ENCODE peak calls at places on chromosomes 12 and 14, in five cellular contexts. C is HEK293T, W is H1, Q is HepG2, J is GM12878. H is an unnamed sample.

GRCh38 chr14:49303952-49304516 is 282.1 kb downstream of the RPS29 start:
- DNase-seq in C (peak), W (no peak), Q (no peak), J (no peak), H (peak)

GRCh38 chr12:42590324-42590934 is 883 bp upstream of the PRICKLE1 start:
- DNase-seq in C (no peak), W (no peak), Q (no peak), J (no peak), H (no peak)

GRCh38 chr14:96083667-96084320 is 44.6 kb downstream of the C14orf132 start:
- DNase-seq in C (no peak), W (no peak), Q (no peak), J (no peak), H (no peak)

GRCh38 chr14:31829256-31829923 is 247.7 kb upstream of the ARHGAP5 start:
- DNase-seq in C (no peak), W (no peak), Q (no peak), J (no peak), H (no peak)

GRCh38 chr12:56953314-56953713 is 4.1 kb downstream of the RDH16 start:
- DNase-seq in C (no peak), W (no peak), Q (no peak), J (no peak), H (no peak)

GRCh38 chr12:52210186-52210924 is 18.5 kb upstream of the KRT80 start:
- DNase-seq in C (no peak), W (no peak), Q (no peak), J (no peak), H (no peak)

GRCh38 chr14:77849711-77850110 is 49.8 kb downstream of the ADCK1 start:
- DNase-seq in C (no peak), W (no peak), Q (no peak), J (no peak), H (no peak)

GRCh38 chr14:105020815-105021655 is at the start of gene CDCA4:
- DNase-seq in C (peak), W (peak), Q (peak), J (peak), H (peak)

GRCh38 chr12:130137141-130138018 is 24.9 kb upstream of the FZD10 start:
- DNase-seq in C (no peak), W (peak), Q (no peak), J (no peak), H (no peak)

GRCh38 chr12:113467154-113467513 is 4.5 kb downstream of the LHX5 start:
- DNase-seq in C (no peak), W (no peak), Q (no peak), J (no peak), H (no peak)

GRCh38 chr14:99426796-99427346 is 53.8 kb downstream of the SETD3 start:
- DNase-seq in C (no peak), W (no peak), Q (no peak), J (no peak), H (no peak)

GRCh38 chr12:6735448-6736191 is 11.8 kb downstream of the COPS7A start:
- DNase-seq in C (peak), W (no peak), Q (peak), J (no peak), H (peak)

GRCh38 chr12:66647034-66647691 is 31.7 kb downstream of the GRIP1 start:
- DNase-seq in C (no peak), W (no peak), Q (no peak), J (no peak), H (no peak)

GRCh38 chr12:71661977-71662522 is 1.6 kb downstream of the ZFC3H1 start:
- DNase-seq in C (no peak), W (no peak), Q (no peak), J (no peak), H (no peak)

GRCh38 chr14:22791302-22791701 is 23.9 kb downstream of the SLC7A7 start:
- DNase-seq in C (no peak), W (no peak), Q (no peak), J (no peak), H (no peak)

GRCh38 chr12:3580071-3580749 is 89.2 kb downstream of the PRMT8 start:
- DNase-seq in C (no peak), W (no peak), Q (no peak), J (no peak), H (no peak)

GRCh38 chr12:57191410-57191809 is 25.2 kb upstream of the NXPH4 start:
- DNase-seq in C (no peak), W (no peak), Q (no peak), J (no peak), H (no peak)

GRCh38 chr12:50507474-50507838 is 2.7 kb downstream of the DIP2B start:
- DNase-seq in C (no peak), W (no peak), Q (no peak), J (no peak), H (no peak)

GRCh38 chr12:50506753-50507473 is 2.1 kb downstream of the DIP2B start:
- DNase-seq in C (no peak), W (no peak), Q (no peak), J (no peak), H (no peak)

GRCh38 chr12:50505386-50505827 is 622 bp downstream of the DIP2B start:
- DNase-seq in C (no peak), W (no peak), Q (no peak), J (no peak), H (no peak)

GRCh38 chr12:50504798-50505385 is at the start of gene DIP2B:
- DNase-seq in C (peak), W (peak), Q (peak), J (peak), H (peak)

GRCh38 chr12:50505945-50506344 is 1.2 kb downstream of the DIP2B start:
- DNase-seq in C (no peak), W (no peak), Q (no peak), J (no peak), H (no peak)
- TF ChIP-seq SUZ12 in C (no peak), W (no peak), Q (no peak), J (no peak), H (no peak)

GRCh38 chr14:61365667-61366194 is 44.4 kb downstream of the PRKCH start:
- DNase-seq in C (no peak), W (no peak), Q (no peak), J (no peak), H (no peak)
- TF ChIP-seq SUZ12 in C (no peak), W (no peak), Q (no peak), J (no peak), H (no peak)

GRCh38 chr14:51328942-51329350 is 88.9 kb downstream of the TMX1 start:
- DNase-seq in C (no peak), W (no peak), Q (no peak), J (no peak), H (no peak)

GRCh38 chr14:51328089-51328941 is 88.3 kb downstream of the TMX1 start:
- DNase-seq in C (no peak), W (no peak), Q (no peak), J (no peak), H (no peak)

GRCh38 chr14:51323492-51323891 is 83.4 kb downstream of the TMX1 start:
- DNase-seq in C (no peak), W (no peak), Q (no peak), J (peak), H (no peak)

GRCh38 chr14:51331651-51332367 is 91.8 kb downstream of the TMX1 start:
- DNase-seq in C (no peak), W (no peak), Q (no peak), J (no peak), H (no peak)

DNA sequence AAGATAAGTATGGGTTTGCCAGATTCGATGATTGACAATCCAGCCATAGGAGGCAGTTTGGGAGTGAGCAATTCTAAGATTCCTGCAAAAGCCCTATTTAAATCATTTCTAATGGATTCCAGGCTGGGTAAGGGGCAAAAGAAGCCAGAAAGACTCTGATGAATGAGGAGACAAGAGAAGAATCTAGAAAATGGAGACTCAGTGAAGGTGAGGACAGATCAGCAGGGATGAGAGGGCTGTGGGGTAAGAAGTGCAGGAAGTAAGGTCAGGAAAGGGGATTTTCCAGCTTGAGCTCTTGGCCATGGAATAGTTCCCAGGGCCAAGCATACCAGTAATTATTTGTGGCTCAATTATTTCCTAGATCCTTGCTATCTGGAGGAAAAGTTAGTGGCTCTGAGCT is 87.3 kb downstream of the TMX1 start:
- DNase-seq in C (no peak), W (no peak), Q (no peak), J (no peak), H (no peak)
- TF ChIP-seq SUZ12 in C (no peak), W (no peak), Q (no peak), J (no peak), H (no peak)

DNA sequence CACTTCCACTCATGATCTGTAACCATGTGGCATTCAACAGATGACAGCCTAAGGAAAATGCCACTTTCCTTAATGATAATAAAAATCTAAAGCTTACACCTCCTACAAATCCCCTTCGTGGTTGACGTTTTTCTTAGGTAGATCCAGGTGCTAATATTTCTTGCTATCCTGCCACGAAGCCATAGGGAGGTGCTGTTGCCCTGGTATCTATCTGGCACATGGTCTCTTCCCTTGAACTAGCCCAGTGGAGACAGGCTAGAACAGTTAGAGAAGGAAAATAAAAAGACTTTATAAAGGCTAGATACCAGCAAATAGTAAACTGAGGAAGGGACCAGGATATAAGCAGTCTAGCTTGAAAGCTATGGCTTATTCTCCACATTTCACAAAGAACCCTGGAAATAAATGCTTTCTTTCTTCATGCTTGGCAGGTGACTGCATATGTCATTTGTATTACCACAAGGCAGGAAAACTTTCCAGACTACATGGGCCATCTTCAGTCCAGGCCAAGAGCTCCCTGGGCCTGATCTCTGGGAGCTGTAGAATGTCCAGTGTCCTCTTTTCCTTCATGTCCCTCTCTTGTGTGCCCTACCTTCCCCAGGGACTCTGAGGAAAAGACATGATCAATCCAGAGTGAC is 15.3 kb downstream of the SPIC start:
- DNase-seq in C (peak), W (peak), Q (peak), J (no peak), H (peak)
- TF ChIP-seq SUZ12 in C (no peak), W (no peak), Q (no peak), J (no peak), H (no peak)

GRCh38 chr12:132146772-132147422 is 2.6 kb downstream of the NOC4L start:
- DNase-seq in C (no peak), W (no peak), Q (no peak), J (no peak), H (no peak)
- TF ChIP-seq SUZ12 in C (no peak), W (no peak), Q (no peak), J (no peak), H (no peak)

DNA sequence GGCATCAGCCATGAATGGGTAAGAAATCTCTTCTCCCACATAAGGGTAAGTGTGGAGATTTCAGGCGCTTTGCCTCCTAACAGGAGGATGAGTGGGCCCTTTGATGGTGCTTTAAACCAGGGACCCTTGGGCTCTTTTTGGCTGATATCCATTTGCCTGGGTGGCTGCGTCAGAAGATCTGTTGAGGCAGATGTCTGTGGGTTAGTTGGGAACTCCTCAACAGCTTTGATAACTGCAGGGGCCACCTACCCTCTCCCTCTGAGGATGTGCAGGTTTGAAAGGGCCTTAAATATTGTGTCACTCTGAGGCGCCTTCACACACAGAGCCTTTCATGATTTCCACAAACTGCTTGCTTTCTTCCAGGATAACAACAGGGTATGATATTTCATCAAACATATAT is 210.7 kb downstream of the PPM1H start:
- DNase-seq in C (no peak), W (no peak), Q (no peak), J (no peak), H (no peak)
- TF ChIP-seq SUZ12 in C (no peak), W (no peak), Q (no peak), J (no peak), H (no peak)

DNA sequence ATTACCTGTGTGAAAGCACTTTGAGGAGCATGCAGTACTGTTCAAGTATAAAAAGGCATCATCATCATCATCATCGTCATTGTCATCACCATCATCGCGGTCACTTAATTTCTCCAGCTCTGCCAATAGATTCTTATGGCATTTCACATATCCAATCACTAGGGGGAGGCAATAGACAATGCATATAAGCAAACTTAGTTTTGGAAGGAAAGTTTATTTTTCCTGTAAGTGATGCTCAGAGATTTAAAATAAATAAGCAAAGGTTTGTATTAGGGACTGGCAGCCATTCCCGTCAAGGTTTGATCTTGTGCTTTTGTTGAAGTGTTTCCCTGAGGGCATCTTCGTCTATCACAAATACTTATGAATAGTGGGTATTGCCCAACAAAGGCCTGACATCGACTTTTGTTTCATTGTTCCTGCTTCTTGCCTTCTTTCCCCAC is 127.4 kb downstream of the KTN1 start:
- DNase-seq in C (peak), W (no peak), Q (peak), J (no peak), H (no peak)
- TF ChIP-seq SUZ12 in C (no peak), W (no peak), Q (no peak), J (no peak), H (no peak)

GRCh38 chr14:74429221-74429691 is 3.2 kb upstream of the SYNDIG1L start:
- DNase-seq in C (peak), W (peak), Q (no peak), J (no peak), H (peak)
- TF ChIP-seq SUZ12 in C (no peak), W (no peak), Q (no peak), J (no peak), H (no peak)

GRCh38 chr12:30792648-30793499 is 38.1 kb upstream of the CAPRIN2 start:
- DNase-seq in C (no peak), W (no peak), Q (peak), J (no peak), H (no peak)
- TF ChIP-seq SUZ12 in C (no peak), W (no peak), Q (no peak), J (no peak), H (no peak)

GRCh38 chr14:92513966-92514843 is 624 bp downstream of the RIN3 start:
- DNase-seq in C (peak), W (no peak), Q (peak), J (no peak), H (no peak)

GRCh38 chr14:92512807-92513203 is 776 bp upstream of the RIN3 start:
- DNase-seq in C (no peak), W (no peak), Q (no peak), J (no peak), H (no peak)

GRCh38 chr14:92511472-92512247 is 1.9 kb upstream of the RIN3 start:
- DNase-seq in C (peak), W (no peak), Q (no peak), J (no peak), H (no peak)

GRCh38 chr14:92513204-92513965 is at the start of gene RIN3:
- DNase-seq in C (peak), W (no peak), Q (peak), J (no peak), H (no peak)

DNA sequence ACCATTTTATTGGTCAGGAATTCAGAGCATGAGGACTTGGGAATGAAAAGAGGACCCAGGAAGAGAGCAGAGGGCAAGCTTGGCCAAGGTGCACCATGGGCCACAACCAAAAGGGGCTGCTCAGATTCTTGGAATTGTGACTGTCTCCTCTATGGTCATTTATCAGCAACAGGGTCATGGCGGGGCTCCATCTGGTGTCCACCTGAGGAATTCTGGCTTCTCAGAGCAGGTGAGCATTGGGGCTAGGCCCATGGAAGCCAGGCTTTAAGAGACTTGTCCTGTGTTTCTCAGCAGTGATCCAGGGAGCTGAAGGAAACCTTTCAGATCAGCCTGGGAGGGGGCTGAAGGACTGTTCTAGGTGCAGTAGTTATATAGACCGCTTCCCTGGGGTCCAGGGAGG is 2.6 kb upstream of the RIN3 start:
- DNase-seq in C (no peak), W (no peak), Q (peak), J (no peak), H (no peak)
- TF ChIP-seq SUZ12 in C (no peak), W (no peak), Q (no peak), J (no peak), H (no peak)